ENCODE peak calls at places on chromosomes 13 and 19, in seven cellular contexts. L is esophagus squamous epithelium; V is gastrocnemius medialis; H is CD4-positive, CD25-positive, alpha-beta regulatory T cell; U is GM23248; O is PC-3; R is hepatocyte. S is an unnamed sample.

GRCh38 chr13:34129422-34129821 is 311.5 kb downstream of the RFC3 start:
- DNase-seq in R (peak), V (no peak), L (no peak), O (peak), U (no peak), H (no peak), S (no peak)

GRCh38 chr13:26377038-26377437 is 123.1 kb downstream of the CDK8 start:
- DNase-seq in V (no peak), H (no peak), U (peak), R (peak), L (no peak), O (peak), S (no peak)

GRCh38 chr13:80923907-80924306 is 583.0 kb upstream of the SPRY2 start:
- DNase-seq in R (no peak), V (no peak), U (no peak), H (no peak), L (no peak), O (no peak), S (no peak)

GRCh38 chr13:74026753-74027152 is 107.5 kb downstream of the KLF12 start:
- DNase-seq in V (no peak), O (peak), L (no peak), U (no peak), R (peak), H (peak), S (no peak)

GRCh38 chr13:102799544-102800144 is 725 bp downstream of the BIVM start:
- DNase-seq in V (peak), R (peak), L (no peak), U (peak), H (peak), O (no peak), S (peak)

GRCh38 chr13:43572601-43573360 is 214.0 kb downstream of the ENOX1 start:
- DNase-seq in U (peak), L (no peak), H (no peak), V (no peak), R (no peak), O (peak), S (no peak)

GRCh38 chr13:101624210-101624922 is 171.9 kb downstream of the ITGBL1 start:
- DNase-seq in L (no peak), R (no peak), U (no peak), V (no peak), H (no peak), O (peak), S (no peak)

GRCh38 chr13:99955747-99956472 is 15.7 kb downstream of the ZIC5 start:
- DNase-seq in O (no peak), R (no peak), U (peak), L (no peak), V (no peak), H (no peak), S (peak)

GRCh38 chr19:5789886-5790572 is 934 bp downstream of the DUS3L start:
- DNase-seq in L (no peak), U (no peak), V (no peak), H (no peak), R (no peak), O (no peak), S (no peak)

GRCh38 chr13:52405767-52406494 is at the start of gene THSD1:
- DNase-seq in V (peak), H (no peak), U (peak), R (peak), L (no peak), O (peak), S (peak)

GRCh38 chr13:114067381-114067885 is 65.0 kb downstream of the RASA3 start:
- DNase-seq in U (peak), O (peak), H (peak), R (no peak), V (no peak), L (no peak), S (peak)

GRCh38 chr19:51398096-51398704 is 7.8 kb upstream of the C19orf84 start:
- DNase-seq in H (peak), V (no peak), O (peak), U (peak), R (peak), L (no peak), S (no peak)

GRCh38 chr13:21686761-21687391 is 16.0 kb downstream of the FGF9 start:
- DNase-seq in L (no peak), O (no peak), V (no peak), R (no peak), H (no peak), U (no peak), S (no peak)

GRCh38 chr13:21688056-21688455 is 17.2 kb downstream of the FGF9 start:
- DNase-seq in R (no peak), L (no peak), U (no peak), V (no peak), O (no peak), H (no peak), S (no peak)

GRCh38 chr13:21684576-21684975 is 13.7 kb downstream of the FGF9 start:
- DNase-seq in H (no peak), O (no peak), V (no peak), R (no peak), L (no peak), U (peak), S (no peak)

GRCh38 chr13:21685485-21686064 is 14.7 kb downstream of the FGF9 start:
- DNase-seq in U (no peak), O (no peak), V (no peak), H (no peak), L (no peak), R (no peak), S (no peak)

DNA sequence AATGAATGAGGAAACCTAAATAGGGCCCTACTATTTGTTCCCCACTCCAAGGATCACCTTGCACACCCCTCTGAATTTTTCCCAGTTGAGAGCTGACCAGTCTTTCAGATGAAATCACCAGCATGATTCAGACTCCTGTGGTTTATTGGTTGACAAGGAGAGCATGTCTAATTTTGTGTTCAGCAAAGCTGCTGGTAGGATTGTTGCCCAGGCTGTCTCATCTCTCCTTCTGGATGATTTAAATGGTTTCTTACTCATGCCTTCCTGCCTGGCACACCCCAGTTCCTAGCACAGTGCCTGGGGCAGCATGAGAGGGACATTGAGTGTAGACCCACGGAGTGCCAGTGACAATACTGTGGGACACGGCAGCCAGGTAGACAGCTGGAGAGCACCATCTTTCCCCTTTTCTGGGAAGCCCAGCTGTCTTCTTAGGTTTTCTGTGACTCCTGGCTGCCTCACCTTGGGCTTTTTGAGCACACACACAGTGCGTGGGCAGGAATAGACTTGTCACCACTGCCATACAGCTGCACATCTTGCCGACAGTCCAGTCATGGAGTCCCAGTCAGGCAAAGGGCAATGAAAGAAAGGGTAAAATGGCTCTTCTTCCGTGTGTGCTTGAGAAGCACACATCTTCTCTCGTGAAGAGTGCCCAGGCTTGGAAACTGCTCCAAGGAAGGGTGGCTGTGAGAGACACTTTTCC is 12.3 kb downstream of the FGF9 start:
- DNase-seq in U (peak), L (no peak), R (no peak), H (no peak), O (peak), V (peak), S (no peak)
- H3K27ac ChIP-seq in U (no peak), L (peak), R (no peak), H (no peak), O (no peak), V (peak), S (no peak)

GRCh38 chr19:40529093-40529954 is 47.3 kb upstream of the SHKBP1 start:
- DNase-seq in L (no peak), U (peak), O (peak), R (peak), H (peak), V (peak), S (peak)
- H3K27ac ChIP-seq in L (no peak), U (no peak), O (no peak), R (no peak), H (no peak), V (peak), S (no peak)

GRCh38 chr19:30895946-30896345 is 453.3 kb downstream of the TSHZ3 start:
- DNase-seq in O (no peak), V (no peak), L (no peak), R (no peak), H (no peak), U (no peak), S (no peak)
- H3K27ac ChIP-seq in O (no peak), V (no peak), L (no peak), R (no peak), H (no peak), U (no peak), S (no peak)

DNA sequence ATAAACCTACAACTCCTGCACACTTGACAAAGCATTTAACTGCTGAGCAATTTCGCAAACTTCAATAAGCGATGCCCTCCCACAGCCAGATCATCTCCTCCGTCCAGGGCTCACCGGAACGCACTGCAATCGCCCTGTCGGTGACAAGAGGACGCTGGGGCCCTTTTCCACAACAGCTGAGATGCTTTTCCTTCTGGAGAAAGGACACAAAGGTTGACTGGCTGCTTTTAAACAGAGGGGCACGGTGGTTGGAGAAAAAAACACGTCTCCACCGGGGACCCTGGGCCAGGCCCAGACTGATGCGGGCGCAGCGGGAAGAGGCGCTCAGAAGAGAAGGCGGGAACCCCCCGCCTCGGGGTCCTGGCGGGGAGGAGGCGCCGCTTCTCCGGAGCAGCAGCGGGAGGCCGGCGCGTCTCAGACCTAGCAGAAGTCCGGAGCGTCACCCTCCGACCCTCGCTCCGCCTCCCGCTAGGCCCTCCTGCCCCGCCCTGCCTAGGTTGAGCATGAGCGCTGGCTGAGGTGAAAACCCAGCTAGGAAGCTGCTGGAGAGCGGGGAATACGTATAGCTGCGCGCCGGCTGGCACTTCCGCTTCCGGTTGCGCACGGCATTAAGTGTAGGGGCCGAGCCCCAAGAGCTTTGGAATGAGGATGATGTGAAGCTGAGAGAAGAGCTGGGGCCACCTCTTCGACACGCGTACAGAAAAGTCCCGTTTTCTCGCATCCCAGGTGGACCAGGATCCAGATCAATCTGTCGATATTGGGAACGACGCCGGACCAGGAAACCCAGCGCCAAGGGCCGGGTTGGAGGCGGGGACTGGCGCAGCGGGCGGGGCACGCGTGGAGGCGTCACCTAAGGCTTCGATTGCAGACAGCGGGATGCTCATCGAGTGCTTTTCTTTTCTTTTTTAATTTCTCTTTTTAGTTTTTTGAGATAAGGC is at the start of gene ZNF846:
- DNase-seq in L (peak), R (peak), U (peak), H (peak), O (peak), V (peak), S (peak)
- H3K27ac ChIP-seq in L (peak), R (peak), U (peak), H (peak), O (peak), V (peak), S (peak)

GRCh38 chr13:97266734-97267417 is 44.7 kb downstream of the MBNL2 start:
- DNase-seq in U (no peak), O (no peak), H (no peak), V (no peak), L (no peak), R (no peak), S (no peak)
- H3K27ac ChIP-seq in U (no peak), O (no peak), H (no peak), V (peak), L (peak), R (peak), S (peak)

DNA sequence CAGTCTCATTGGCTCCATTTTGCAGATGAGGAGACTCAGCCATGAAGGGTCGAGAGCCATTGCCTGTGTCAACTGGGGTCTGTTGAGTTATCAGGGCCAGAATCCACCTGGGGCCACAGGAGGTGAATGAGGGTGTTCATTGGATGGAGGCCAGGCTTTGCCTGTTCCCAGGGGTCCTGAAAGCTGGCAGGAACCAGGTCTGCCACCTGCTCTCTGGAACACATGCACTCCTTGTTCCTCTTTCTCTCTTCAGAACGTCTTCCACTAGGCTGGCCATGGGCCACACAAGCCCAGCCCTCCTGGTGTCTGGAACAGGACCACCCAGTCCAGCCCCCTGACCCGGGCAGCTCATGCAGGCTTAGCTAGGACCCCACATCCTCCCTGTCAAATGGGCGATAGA is 21.1 kb downstream of the PPP1R37 start:
- DNase-seq in R (no peak), L (no peak), H (no peak), O (no peak), U (no peak), V (no peak), S (no peak)
- H3K27ac ChIP-seq in R (peak), L (no peak), H (no peak), O (no peak), U (no peak), V (no peak), S (no peak)

GRCh38 chr13:94233831-94234230 is 245.7 kb downstream of the DCT start:
- DNase-seq in U (no peak), L (no peak), R (no peak), O (no peak), V (no peak), H (no peak), S (no peak)

GRCh38 chr13:94233401-94233800 is 246.1 kb downstream of the DCT start:
- DNase-seq in L (no peak), V (peak), R (peak), U (peak), H (no peak), O (peak), S (peak)

GRCh38 chr13:94234766-94235165 is 244.7 kb downstream of the DCT start:
- DNase-seq in L (no peak), R (no peak), O (no peak), V (no peak), H (no peak), U (no peak), S (no peak)

GRCh38 chr13:94232161-94232560 is 247.3 kb downstream of the DCT start:
- DNase-seq in V (no peak), O (no peak), U (no peak), L (no peak), R (no peak), H (no peak), S (no peak)

GRCh38 chr13:94232956-94233355 is 246.5 kb downstream of the DCT start:
- DNase-seq in U (no peak), L (no peak), O (no peak), V (no peak), R (no peak), H (no peak), S (no peak)
- H3K27ac ChIP-seq in U (peak), L (no peak), O (peak), V (no peak), R (no peak), H (no peak), S (no peak)

GRCh38 chr19:4691383-4691782 is 21.2 kb upstream of the MYDGF start:
- DNase-seq in H (no peak), U (no peak), V (peak), L (no peak), O (no peak), R (no peak), S (peak)
- H3K27ac ChIP-seq in H (no peak), U (no peak), V (peak), L (no peak), O (no peak), R (no peak), S (no peak)

DNA sequence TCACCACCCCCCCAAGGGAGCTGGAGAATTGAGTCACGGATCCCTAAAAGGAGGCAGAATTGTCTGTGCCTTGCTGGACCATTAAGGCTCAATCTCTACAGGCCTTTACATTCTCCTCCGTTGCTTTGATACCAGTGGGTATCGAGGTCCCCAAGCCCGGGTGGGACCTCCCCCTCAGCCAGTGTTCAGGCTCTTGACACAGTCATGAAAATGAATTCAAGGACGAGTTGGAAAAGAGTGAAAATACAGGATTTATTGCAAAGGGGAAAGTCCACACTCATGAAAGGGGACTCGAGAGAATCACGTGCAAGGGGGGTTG is 5.6 kb downstream of the PPP1R15A start:
- DNase-seq in H (no peak), O (no peak), R (no peak), U (peak), V (no peak), L (no peak), S (no peak)
- H3K27ac ChIP-seq in H (no peak), O (no peak), R (peak), U (peak), V (peak), L (peak), S (peak)

S was measured in aorta.